ENCODE peak calls at places on chromosomes 13 and 19, in five cellular contexts. One of them, this sample, is unnamed.

GRCh38 chr19:8423821-8424223 is 10.7 kb downstream of the MARCHF2 start:
- DNase-seq in uterus: peak
- DNase-seq in CD4-positive, alpha-beta memory T cell: no peak
- DNase-seq in pancreas: no peak
- DNase-seq in esophagus squamous epithelium: no peak
- DNase-seq in this sample: peak

GRCh38 chr13:40102854-40103253 is 447.4 kb downstream of the COG6 start:
- DNase-seq in uterus: peak
- DNase-seq in CD4-positive, alpha-beta memory T cell: no peak
- DNase-seq in pancreas: no peak
- DNase-seq in esophagus squamous epithelium: no peak
- DNase-seq in this sample: no peak

GRCh38 chr19:1582201-1582600 is 10.5 kb downstream of the MBD3 start:
- DNase-seq in uterus: no peak
- DNase-seq in CD4-positive, alpha-beta memory T cell: no peak
- DNase-seq in pancreas: no peak
- DNase-seq in esophagus squamous epithelium: no peak
- DNase-seq in this sample: no peak

GRCh38 chr19:41886761-41887710 is 4.1 kb downstream of the ARHGEF1 start:
- DNase-seq in uterus: no peak
- DNase-seq in CD4-positive, alpha-beta memory T cell: peak
- DNase-seq in pancreas: no peak
- DNase-seq in esophagus squamous epithelium: no peak
- DNase-seq in this sample: no peak

GRCh38 chr13:48496796-48497195 is 36.1 kb downstream of the RCBTB2 start:
- DNase-seq in uterus: no peak
- DNase-seq in CD4-positive, alpha-beta memory T cell: no peak
- DNase-seq in pancreas: no peak
- DNase-seq in esophagus squamous epithelium: no peak
- DNase-seq in this sample: peak

GRCh38 chr19:23436944-23437343 is 41.7 kb upstream of the ZNF91 start:
- DNase-seq in uterus: no peak
- DNase-seq in CD4-positive, alpha-beta memory T cell: no peak
- DNase-seq in pancreas: no peak
- DNase-seq in esophagus squamous epithelium: no peak
- DNase-seq in this sample: peak

GRCh38 chr19:30089086-30089665 is 147.1 kb downstream of the URI1 start:
- DNase-seq in uterus: no peak
- DNase-seq in CD4-positive, alpha-beta memory T cell: no peak
- DNase-seq in pancreas: no peak
- DNase-seq in esophagus squamous epithelium: no peak
- DNase-seq in this sample: no peak

GRCh38 chr13:29429496-29429895 is 166.0 kb downstream of the SLC7A1 start:
- DNase-seq in uterus: no peak
- DNase-seq in CD4-positive, alpha-beta memory T cell: no peak
- DNase-seq in pancreas: no peak
- DNase-seq in esophagus squamous epithelium: no peak
- DNase-seq in this sample: no peak

GRCh38 chr19:33486936-33487793 is 34.4 kb downstream of the PEPD start:
- DNase-seq in uterus: no peak
- DNase-seq in CD4-positive, alpha-beta memory T cell: no peak
- DNase-seq in pancreas: peak
- DNase-seq in esophagus squamous epithelium: no peak
- DNase-seq in this sample: no peak

GRCh38 chr19:21878646-21879045 is 42.7 kb upstream of the ZNF43 start:
- DNase-seq in uterus: no peak
- DNase-seq in CD4-positive, alpha-beta memory T cell: no peak
- DNase-seq in pancreas: no peak
- DNase-seq in esophagus squamous epithelium: no peak
- DNase-seq in this sample: no peak

GRCh38 chr19:55544776-55545439 is 435 bp downstream of the SBK3 start:
- DNase-seq in uterus: no peak
- DNase-seq in CD4-positive, alpha-beta memory T cell: no peak
- DNase-seq in pancreas: no peak
- DNase-seq in esophagus squamous epithelium: no peak
- DNase-seq in this sample: no peak

GRCh38 chr13:44648392-44649117 is 72.4 kb upstream of the TSC22D1 start:
- DNase-seq in uterus: no peak
- DNase-seq in CD4-positive, alpha-beta memory T cell: no peak
- DNase-seq in pancreas: no peak
- DNase-seq in esophagus squamous epithelium: no peak
- DNase-seq in this sample: peak

GRCh38 chr19:19538767-19539166 is 702 bp downstream of the CILP2 start:
- DNase-seq in uterus: no peak
- DNase-seq in CD4-positive, alpha-beta memory T cell: no peak
- DNase-seq in pancreas: no peak
- DNase-seq in esophagus squamous epithelium: no peak
- DNase-seq in this sample: no peak

GRCh38 chr19:55147408-55148251 is 1.4 kb downstream of the TNNT1 start:
- DNase-seq in uterus: no peak
- DNase-seq in CD4-positive, alpha-beta memory T cell: no peak
- DNase-seq in pancreas: no peak
- DNase-seq in esophagus squamous epithelium: no peak
- DNase-seq in this sample: no peak

GRCh38 chr13:79581870-79582315 is 100.9 kb downstream of the NDFIP2 start:
- DNase-seq in uterus: no peak
- DNase-seq in CD4-positive, alpha-beta memory T cell: no peak
- DNase-seq in pancreas: peak
- DNase-seq in esophagus squamous epithelium: no peak
- DNase-seq in this sample: no peak

GRCh38 chr13:79528759-79529191 is 47.8 kb downstream of the NDFIP2 start:
- DNase-seq in uterus: no peak
- DNase-seq in CD4-positive, alpha-beta memory T cell: no peak
- DNase-seq in pancreas: no peak
- DNase-seq in esophagus squamous epithelium: no peak
- DNase-seq in this sample: peak

GRCh38 chr13:79374578-79374977 is 31.5 kb downstream of the RBM26 start:
- DNase-seq in uterus: no peak
- DNase-seq in CD4-positive, alpha-beta memory T cell: no peak
- DNase-seq in pancreas: no peak
- DNase-seq in esophagus squamous epithelium: no peak
- DNase-seq in this sample: no peak

GRCh38 chr19:40165362-40165937 is 25.8 kb upstream of the MAP3K10 start:
- DNase-seq in uterus: no peak
- DNase-seq in CD4-positive, alpha-beta memory T cell: peak
- DNase-seq in pancreas: no peak
- DNase-seq in esophagus squamous epithelium: no peak
- DNase-seq in this sample: peak

GRCh38 chr13:48585456-48585840 is 52.6 kb upstream of the RCBTB2 start:
- DNase-seq in uterus: peak
- DNase-seq in CD4-positive, alpha-beta memory T cell: no peak
- DNase-seq in pancreas: no peak
- DNase-seq in esophagus squamous epithelium: no peak
- DNase-seq in this sample: no peak

GRCh38 chr19:42683917-42684513 is 56.3 kb downstream of the PSG3 start:
- DNase-seq in uterus: no peak
- DNase-seq in CD4-positive, alpha-beta memory T cell: no peak
- DNase-seq in pancreas: no peak
- DNase-seq in esophagus squamous epithelium: no peak
- DNase-seq in this sample: peak

GRCh38 chr19:53333071-53333465 is 481 bp upstream of the ZNF845 start:
- DNase-seq in uterus: peak
- DNase-seq in CD4-positive, alpha-beta memory T cell: no peak
- DNase-seq in pancreas: peak
- DNase-seq in esophagus squamous epithelium: no peak
- DNase-seq in this sample: no peak

GRCh38 chr13:98041081-98041820 is 87.8 kb downstream of the IPO5 start:
- DNase-seq in uterus: no peak
- DNase-seq in CD4-positive, alpha-beta memory T cell: no peak
- DNase-seq in pancreas: no peak
- DNase-seq in esophagus squamous epithelium: no peak
- DNase-seq in this sample: no peak

GRCh38 chr13:25046985-25047660 is 48.8 kb upstream of the PABPC3 start:
- DNase-seq in uterus: no peak
- DNase-seq in CD4-positive, alpha-beta memory T cell: no peak
- DNase-seq in pancreas: no peak
- DNase-seq in esophagus squamous epithelium: no peak
- DNase-seq in this sample: no peak

GRCh38 chr19:16380314-16380695 is 55.7 kb downstream of the KLF2 start:
- DNase-seq in uterus: no peak
- DNase-seq in CD4-positive, alpha-beta memory T cell: no peak
- DNase-seq in pancreas: no peak
- DNase-seq in esophagus squamous epithelium: no peak
- DNase-seq in this sample: no peak

GRCh38 chr19:33514885-33515485 is 6.6 kb downstream of the PEPD start:
- DNase-seq in uterus: no peak
- DNase-seq in CD4-positive, alpha-beta memory T cell: peak
- DNase-seq in pancreas: no peak
- DNase-seq in esophagus squamous epithelium: no peak
- DNase-seq in this sample: no peak

GRCh38 chr19:45406957-45407375 is 522 bp downstream of the POLR1G start:
- DNase-seq in uterus: no peak
- DNase-seq in CD4-positive, alpha-beta memory T cell: no peak
- DNase-seq in pancreas: no peak
- DNase-seq in esophagus squamous epithelium: no peak
- DNase-seq in this sample: peak

GRCh38 chr19:33777351-33777750 is 19.3 kb upstream of the KCTD15 start:
- DNase-seq in uterus: no peak
- DNase-seq in CD4-positive, alpha-beta memory T cell: no peak
- DNase-seq in pancreas: peak
- DNase-seq in esophagus squamous epithelium: no peak
- DNase-seq in this sample: no peak

GRCh38 chr13:30409911-30410704 is 12.2 kb upstream of the UBE2L5 start:
- DNase-seq in uterus: peak
- DNase-seq in CD4-positive, alpha-beta memory T cell: no peak
- DNase-seq in pancreas: no peak
- DNase-seq in esophagus squamous epithelium: no peak
- DNase-seq in this sample: no peak

GRCh38 chr13:104683789-104684188 is 1617.6 kb upstream of the SLC10A2 start:
- DNase-seq in uterus: no peak
- DNase-seq in CD4-positive, alpha-beta memory T cell: no peak
- DNase-seq in pancreas: no peak
- DNase-seq in esophagus squamous epithelium: no peak
- DNase-seq in this sample: no peak

GRCh38 chr13:112062619-112063308 is 4.2 kb upstream of the SOX1 start:
- DNase-seq in uterus: no peak
- DNase-seq in CD4-positive, alpha-beta memory T cell: no peak
- DNase-seq in pancreas: no peak
- DNase-seq in esophagus squamous epithelium: no peak
- DNase-seq in this sample: no peak

DNA sequence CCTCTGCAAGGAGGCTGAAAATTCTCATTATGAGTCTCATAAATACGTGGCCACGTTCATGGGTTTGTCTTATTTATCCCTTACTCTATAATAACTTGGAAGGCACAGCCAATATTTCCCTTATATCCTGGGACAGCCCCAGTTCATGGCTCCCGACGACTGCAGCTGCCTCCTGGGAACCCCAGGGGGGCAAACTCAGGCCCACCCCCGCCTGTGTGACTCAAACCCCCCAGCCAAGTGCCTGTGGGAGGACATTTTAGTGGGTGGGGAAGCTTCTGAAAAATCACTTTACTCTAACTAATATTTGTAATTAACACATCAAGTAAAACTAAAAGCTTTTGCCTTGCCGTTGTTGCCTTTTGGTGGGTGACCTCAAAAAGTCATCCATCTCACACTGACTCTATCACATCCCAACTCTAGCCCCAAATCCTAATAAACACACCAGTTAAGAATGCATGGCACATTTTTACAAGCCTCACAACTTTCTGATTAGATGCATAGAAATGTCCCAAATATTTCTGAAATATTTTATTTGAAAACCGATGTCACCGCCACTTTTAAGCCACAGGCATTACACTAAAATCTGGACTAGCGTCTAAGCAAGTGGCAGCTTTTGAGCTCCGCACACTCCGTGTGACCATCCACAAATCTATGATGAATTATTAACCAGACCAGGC is 14.2 kb downstream of the RASA3 start:
- DNase-seq in uterus: no peak
- DNase-seq in CD4-positive, alpha-beta memory T cell: no peak
- DNase-seq in pancreas: peak
- DNase-seq in esophagus squamous epithelium: no peak
- DNase-seq in this sample: no peak
- H3K4me3 ChIP-seq in uterus: no peak
- H3K4me3 ChIP-seq in CD4-positive, alpha-beta memory T cell: no peak
- H3K4me3 ChIP-seq in pancreas: no peak
- H3K4me3 ChIP-seq in esophagus squamous epithelium: no peak
- H3K4me3 ChIP-seq in this sample: no peak

GRCh38 chr19:4327877-4328242 is 10.8 kb downstream of the STAP2 start:
- DNase-seq in uterus: no peak
- DNase-seq in CD4-positive, alpha-beta memory T cell: no peak
- DNase-seq in pancreas: no peak
- DNase-seq in esophagus squamous epithelium: no peak
- DNase-seq in this sample: no peak
- H3K4me3 ChIP-seq in uterus: peak
- H3K4me3 ChIP-seq in CD4-positive, alpha-beta memory T cell: peak
- H3K4me3 ChIP-seq in pancreas: peak
- H3K4me3 ChIP-seq in esophagus squamous epithelium: peak
- H3K4me3 ChIP-seq in this sample: no peak

DNA sequence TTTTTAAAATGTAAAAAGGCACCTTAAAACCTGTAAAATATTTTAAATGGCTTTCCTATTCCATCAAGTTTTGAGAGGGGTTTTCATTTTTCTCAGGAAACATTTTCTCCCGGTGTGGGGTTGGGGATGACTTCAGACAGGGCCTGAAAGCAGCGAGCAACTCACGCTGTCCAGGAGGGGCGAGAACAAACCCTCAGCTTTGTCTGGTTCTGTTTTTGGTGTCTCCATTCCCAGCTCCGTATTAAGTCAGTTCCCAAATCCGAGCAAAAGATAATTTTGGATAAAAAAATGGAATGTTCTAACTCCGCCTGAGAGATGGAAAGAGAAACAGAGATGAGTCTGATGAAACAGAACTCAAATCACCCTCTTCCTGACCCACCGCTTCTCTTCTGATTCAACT is 38.5 kb downstream of the RFX2 start:
- DNase-seq in uterus: no peak
- DNase-seq in CD4-positive, alpha-beta memory T cell: no peak
- DNase-seq in pancreas: no peak
- DNase-seq in esophagus squamous epithelium: no peak
- DNase-seq in this sample: no peak
- H3K4me3 ChIP-seq in uterus: no peak
- H3K4me3 ChIP-seq in CD4-positive, alpha-beta memory T cell: no peak
- H3K4me3 ChIP-seq in pancreas: no peak
- H3K4me3 ChIP-seq in esophagus squamous epithelium: no peak
- H3K4me3 ChIP-seq in this sample: no peak

DNA sequence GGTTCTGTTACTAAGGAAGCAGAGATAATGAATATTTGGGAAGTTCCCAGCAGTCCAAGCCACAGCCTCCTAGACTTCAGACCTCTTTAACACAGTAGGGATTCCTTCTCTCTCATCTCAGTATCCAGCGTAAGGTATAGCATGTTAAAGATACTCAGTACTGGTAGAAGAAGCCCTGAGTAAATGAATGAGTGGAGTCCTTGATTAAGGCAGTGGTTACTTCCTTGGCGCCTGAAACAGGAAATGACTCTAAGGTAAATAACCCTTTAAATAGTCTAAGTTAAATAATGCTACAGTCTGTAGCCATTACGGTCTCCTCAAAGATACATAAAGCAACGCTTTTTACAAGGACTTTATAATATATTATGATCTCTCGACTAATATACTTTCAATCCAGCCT is 650.8 kb upstream of the MIR17HG start:
- DNase-seq in uterus: no peak
- DNase-seq in CD4-positive, alpha-beta memory T cell: no peak
- DNase-seq in pancreas: no peak
- DNase-seq in esophagus squamous epithelium: no peak
- DNase-seq in this sample: no peak
- H3K4me3 ChIP-seq in uterus: no peak
- H3K4me3 ChIP-seq in CD4-positive, alpha-beta memory T cell: no peak
- H3K4me3 ChIP-seq in pancreas: no peak
- H3K4me3 ChIP-seq in esophagus squamous epithelium: no peak
- H3K4me3 ChIP-seq in this sample: no peak

GRCh38 chr13:85170372-85170771 is 628.8 kb downstream of the SLITRK6 start:
- DNase-seq in uterus: no peak
- DNase-seq in CD4-positive, alpha-beta memory T cell: no peak
- DNase-seq in pancreas: no peak
- DNase-seq in esophagus squamous epithelium: no peak
- DNase-seq in this sample: no peak
- H3K4me3 ChIP-seq in uterus: no peak
- H3K4me3 ChIP-seq in CD4-positive, alpha-beta memory T cell: no peak
- H3K4me3 ChIP-seq in pancreas: no peak
- H3K4me3 ChIP-seq in esophagus squamous epithelium: no peak
- H3K4me3 ChIP-seq in this sample: no peak

This sample was measured in Karpas-422.